ENCODE peak calls at places on chromosomes 5 and 9, in nine cellular contexts. O is A673; H is colonic mucosa; E is posterior cingulate gyrus; U is DMS153; C is 8988T; K is activated naive CD8-positive, alpha-beta T cell treated with anti-CD3 and anti-CD28 coated beads for 36 hours; W is iPS DF 6.9; F is Caco-2. M is an unnamed sample.

GRCh38 chr5:115455241-115455640 is 89.3 kb downstream of the FEM1C start:
- DNase-seq in C (no peak), U (no peak), W (no peak), O (no peak), H (no peak), K (no peak), E (no peak), F (no peak), M (no peak)

GRCh38 chr9:85319946-85320345 is 421.8 kb downstream of the AGTPBP1 start:
- DNase-seq in F (no peak), K (no peak), C (no peak), E (no peak), W (no peak), U (no peak), H (no peak), O (no peak), M (no peak)

GRCh38 chr9:132699926-132700325 is 29.7 kb downstream of the GTF3C4 start:
- DNase-seq in H (no peak), W (no peak), F (no peak), O (no peak), E (no peak), K (no peak), U (no peak), C (no peak), M (no peak)

GRCh38 chr5:6820851-6821479 is 107.7 kb downstream of the TENT4A start:
- DNase-seq in W (peak; percentile 60), U (peak; percentile 77), O (peak; percentile 55), H (peak; percentile 31), F (no peak), K (peak; percentile 57), E (no peak), C (peak; percentile 72), M (peak; percentile 9)

GRCh38 chr9:111052831-111053230 is 14.6 kb upstream of the LPAR1 start:
- DNase-seq in C (no peak), E (no peak), W (no peak), K (no peak), U (no peak), H (no peak), F (no peak), O (no peak), M (no peak)

GRCh38 chr5:140567871-140568270 is 3.2 kb downstream of the SLC35A4 start:
- DNase-seq in F (no peak), W (no peak), C (no peak), O (no peak), K (no peak), U (no peak), E (no peak), H (no peak), M (no peak)

GRCh38 chr9:104872959-104873850 is 54.8 kb downstream of the ABCA1 start:
- DNase-seq in O (no peak), E (no peak), W (no peak), K (no peak), C (peak; percentile 57), F (no peak), H (peak; percentile 32), U (no peak), M (peak; percentile 54)

GRCh38 chr5:43573058-43573457 is 16.2 kb upstream of the PAIP1 start:
- DNase-seq in K (no peak), O (no peak), W (no peak), C (no peak), U (no peak), H (no peak), E (no peak), F (no peak), M (no peak)

GRCh38 chr9:21679432-21679831 is 123.0 kb upstream of the MTAP start:
- DNase-seq in W (no peak), H (no peak), U (no peak), O (peak; percentile 2), C (no peak), E (no peak), K (no peak), F (no peak), M (no peak)

GRCh38 chr9:88462191-88462590 is 72.8 kb upstream of the NXNL2 start:
- DNase-seq in F (no peak), H (no peak), U (no peak), K (no peak), O (no peak), W (no peak), E (no peak), C (peak; percentile 14), M (no peak)

GRCh38 chr5:135691116-135691515 is 112.3 kb upstream of the CXCL14 start:
- DNase-seq in E (no peak), H (no peak), U (no peak), W (no peak), F (no peak), K (no peak), C (no peak), O (peak; percentile 21), M (no peak)

GRCh38 chr5:74363603-74364205 is 276.8 kb downstream of the ENC1 start:
- DNase-seq in O (no peak), U (no peak), H (no peak), F (no peak), C (no peak), E (no peak), K (no peak), W (no peak), M (no peak)

M was measured in SJCRH30.